ENCODE peak calls at places on chromosomes 12 and 14, in four cellular contexts. I is K562, G is H1, Z is GM12878. L is an unnamed sample.
A peak's percentile ranks its signal among the peaks of the same experiment; 100 is the strongest.

GRCh38 chr12:117854339-117855012 is 114.3 kb downstream of the KSR2 start:
- DNase-seq in I (peak; percentile 79), G (peak; percentile 91), Z (no peak), L (peak; percentile 75)

GRCh38 chr14:88009486-88009885 is 4.6 kb downstream of the GPR65 start:
- DNase-seq in I (no peak), G (no peak), Z (no peak), L (no peak)

GRCh38 chr12:77584860-77585259 is 245.8 kb upstream of the NAV3 start:
- DNase-seq in I (no peak), G (no peak), Z (no peak), L (no peak)

GRCh38 chr14:33642641-33643342 is 308.1 kb downstream of the EGLN3 start:
- DNase-seq in I (no peak), G (no peak), Z (no peak), L (no peak)

GRCh38 chr14:92877757-92878431 is 45.1 kb upstream of the CHGA start:
- DNase-seq in I (no peak), G (peak; percentile 58), Z (no peak), L (no peak)

GRCh38 chr12:19829100-19829853 is 390.0 kb downstream of the AEBP2 start:
- DNase-seq in I (no peak), G (no peak), Z (no peak), L (no peak)

GRCh38 chr14:55417955-55418354 is 6.3 kb upstream of the ATG14 start:
- DNase-seq in I (no peak), G (no peak), Z (no peak), L (peak; percentile 29)

GRCh38 chr12:100200450-100201181 is at the start of gene ACTR6:
- DNase-seq in I (peak; percentile 88), G (peak; percentile 94), Z (peak; percentile 91), L (peak; percentile 90)

GRCh38 chr14:93317836-93318807 is 14.7 kb downstream of the BTBD7 start:
- DNase-seq in I (no peak), G (no peak), Z (no peak), L (no peak)

GRCh38 chr14:64725360-64725815 is 21.2 kb downstream of the PLEKHG3 start:
- DNase-seq in I (no peak), G (no peak), Z (no peak), L (no peak)

GRCh38 chr12:92424338-92424737 is 278.5 kb upstream of the PLEKHG7 start:
- DNase-seq in I (no peak), G (no peak), Z (no peak), L (no peak)

GRCh38 chr12:15393037-15393436 is 70.7 kb downstream of the PTPRO start:
- DNase-seq in I (no peak), G (no peak), Z (no peak), L (no peak)

GRCh38 chr12:59624732-59625455 is 29.1 kb downstream of the SLC16A7 start:
- DNase-seq in I (no peak), G (no peak), Z (no peak), L (no peak)

GRCh38 chr12:77746108-77746507 is 84.6 kb upstream of the NAV3 start:
- DNase-seq in I (no peak), G (no peak), Z (peak; percentile 83), L (no peak)

GRCh38 chr12:82931349-82932116 is 244.8 kb downstream of the TMTC2 start:
- DNase-seq in I (no peak), G (no peak), Z (no peak), L (no peak)

GRCh38 chr12:109092484-109093021 is 719 bp downstream of the ALKBH2 start:
- DNase-seq in I (no peak), G (no peak), Z (no peak), L (peak; percentile 22)

GRCh38 chr14:94081386-94081820 is 293 bp downstream of the IFI27L1 start:
- DNase-seq in I (no peak), G (no peak), Z (no peak), L (no peak)

GRCh38 chr12:108565976-108566375 is 3.6 kb downstream of the ISCU start:
- DNase-seq in I (no peak), G (no peak), Z (peak; percentile 87), L (peak; percentile 63)

DNA sequence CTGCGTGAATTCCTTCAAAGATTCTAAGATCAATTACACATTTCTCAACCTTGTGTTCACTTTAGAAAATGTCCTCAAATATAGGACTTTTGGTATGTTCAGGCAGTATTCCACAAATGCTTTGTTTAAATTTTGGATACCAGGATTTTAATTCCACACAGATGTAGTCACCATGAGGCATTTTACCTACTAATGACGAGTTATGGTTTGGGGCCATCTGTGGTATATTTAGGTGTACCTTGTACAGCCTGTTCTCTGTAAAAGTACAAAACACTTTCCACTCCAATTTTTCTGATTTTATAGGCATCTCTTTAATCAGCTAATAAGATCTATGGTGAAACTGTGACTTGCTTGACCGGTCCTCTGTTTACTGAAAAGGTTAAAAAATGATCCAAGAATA is 275.7 kb upstream of the PRICKLE1 start:
- DNase-seq in I (no peak), G (no peak), Z (no peak), L (no peak)
- TF ChIP-seq POLR2AphosphoS5 in I (no peak), G (no peak), Z (no peak), L (no peak)

GRCh38 chr12:2417761-2418160 is 365.0 kb downstream of the CACNA1C start:
- DNase-seq in I (no peak), G (no peak), Z (no peak), L (no peak)
- TF ChIP-seq NRF1 in I (no peak), G (no peak), Z (no peak), L (no peak)

GRCh38 chr14:72644758-72645489 is 249.0 kb downstream of the DPF3 start:
- DNase-seq in I (no peak), G (no peak), Z (no peak), L (no peak)
- TF ChIP-seq POLR2AphosphoS5 in I (no peak), G (no peak), Z (no peak), L (no peak)

GRCh38 chr12:101277443-101277842 is 2.5 kb upstream of the UTP20 start:
- DNase-seq in I (no peak), G (no peak), Z (no peak), L (no peak)
- TF ChIP-seq NRF1 in I (no peak), G (no peak), Z (no peak), L (no peak)

GRCh38 chr12:94101902-94102660 is 46.3 kb upstream of the PLXNC1 start:
- DNase-seq in I (peak; percentile 72), G (peak; percentile 89), Z (peak; percentile 56), L (peak; percentile 80)

GRCh38 chr12:94100254-94100653 is 48.1 kb upstream of the PLXNC1 start:
- DNase-seq in I (peak; percentile 15), G (no peak), Z (no peak), L (no peak)

GRCh38 chr12:94103986-94104385 is 44.4 kb upstream of the PLXNC1 start:
- DNase-seq in I (no peak), G (no peak), Z (no peak), L (no peak)

GRCh38 chr12:94099191-94099983 is 49.0 kb upstream of the PLXNC1 start:
- DNase-seq in I (peak; percentile 18), G (no peak), Z (no peak), L (peak; percentile 23)

GRCh38 chr12:94100990-94101901 is 47.1 kb upstream of the PLXNC1 start:
- DNase-seq in I (peak; percentile 84), G (peak; percentile 91), Z (no peak), L (peak; percentile 88)
- TF ChIP-seq POLR2AphosphoS5 in I (no peak), G (no peak), Z (no peak), L (no peak)

DNA sequence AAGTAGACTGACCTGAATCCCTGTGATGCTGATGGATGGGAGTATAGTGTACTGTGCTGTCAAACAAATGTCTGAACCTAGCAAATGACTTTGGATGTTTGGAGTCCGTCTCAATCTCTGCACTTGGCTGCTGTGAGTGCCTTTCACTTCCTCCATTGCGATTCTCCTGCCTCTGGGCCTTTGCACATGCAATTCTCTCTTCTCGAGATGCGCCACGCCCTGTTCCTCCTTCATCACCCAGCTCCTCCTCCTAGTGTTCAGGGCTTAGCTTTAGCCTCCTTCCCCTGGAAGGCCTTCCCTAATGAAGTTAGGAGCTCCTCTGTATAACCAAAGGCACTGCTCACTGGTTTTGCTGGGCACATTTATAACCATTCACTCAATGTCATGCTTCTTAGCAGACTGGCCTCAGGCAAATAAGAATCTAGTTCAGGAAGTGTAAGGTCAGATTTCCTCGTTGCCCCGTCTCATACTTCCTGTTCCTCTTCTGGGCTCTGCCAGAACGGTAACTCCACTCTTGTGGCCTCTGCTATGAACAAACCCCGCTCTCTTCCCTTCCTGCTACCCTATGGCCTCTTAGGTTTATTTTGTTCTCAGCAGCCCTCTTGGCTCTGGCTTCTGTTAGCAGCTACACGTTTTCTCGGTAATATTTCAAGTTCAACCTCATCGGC is 171.4 kb downstream of the CRADD start:
- DNase-seq in I (no peak), G (no peak), Z (no peak), L (no peak)
- TF ChIP-seq NRF1 in I (no peak), G (no peak), Z (no peak), L (no peak)

GRCh38 chr14:61478971-61479473 is 157.6 kb downstream of the PRKCH start:
- DNase-seq in I (no peak), G (no peak), Z (no peak), L (no peak)

GRCh38 chr14:61476105-61476736 is 154.8 kb downstream of the PRKCH start:
- DNase-seq in I (no peak), G (no peak), Z (no peak), L (no peak)

GRCh38 chr14:61479746-61480502 is 158.5 kb downstream of the PRKCH start:
- DNase-seq in I (no peak), G (no peak), Z (no peak), L (no peak)

GRCh38 chr14:61476737-61477410 is 155.5 kb downstream of the PRKCH start:
- DNase-seq in I (no peak), G (no peak), Z (no peak), L (peak; percentile 36)

DNA sequence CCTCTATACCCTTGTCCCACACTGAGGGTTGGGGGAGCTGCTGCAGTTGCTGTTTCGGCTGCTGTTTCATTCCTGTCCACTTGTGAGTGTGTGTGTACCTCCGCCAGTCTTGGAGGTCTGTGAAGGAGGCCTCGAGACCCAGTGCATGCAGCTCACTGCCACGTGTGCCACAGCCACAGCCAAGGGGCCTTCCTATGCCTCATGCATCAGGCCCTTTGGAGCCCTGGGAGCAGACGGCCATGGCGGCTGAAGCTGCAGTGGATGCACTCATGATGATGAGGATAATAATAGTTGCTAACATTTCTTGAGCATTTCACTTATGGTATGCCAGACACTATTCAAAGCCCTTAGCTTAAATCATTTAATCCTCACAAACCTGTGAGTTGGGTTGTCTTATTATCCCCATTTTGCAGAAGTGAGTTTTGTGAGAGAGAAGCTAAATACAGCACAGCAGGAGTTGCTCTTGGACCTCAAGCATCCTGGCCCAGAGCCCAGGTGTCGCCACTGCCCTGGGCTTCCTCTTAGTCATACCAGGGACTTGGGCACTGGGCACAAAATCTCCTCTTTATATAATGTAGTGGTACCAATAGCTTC is 156.6 kb downstream of the PRKCH start:
- DNase-seq in I (no peak), G (no peak), Z (no peak), L (no peak)
- TF ChIP-seq POLR2AphosphoS5 in I (no peak), G (no peak), Z (no peak), L (no peak)

DNA sequence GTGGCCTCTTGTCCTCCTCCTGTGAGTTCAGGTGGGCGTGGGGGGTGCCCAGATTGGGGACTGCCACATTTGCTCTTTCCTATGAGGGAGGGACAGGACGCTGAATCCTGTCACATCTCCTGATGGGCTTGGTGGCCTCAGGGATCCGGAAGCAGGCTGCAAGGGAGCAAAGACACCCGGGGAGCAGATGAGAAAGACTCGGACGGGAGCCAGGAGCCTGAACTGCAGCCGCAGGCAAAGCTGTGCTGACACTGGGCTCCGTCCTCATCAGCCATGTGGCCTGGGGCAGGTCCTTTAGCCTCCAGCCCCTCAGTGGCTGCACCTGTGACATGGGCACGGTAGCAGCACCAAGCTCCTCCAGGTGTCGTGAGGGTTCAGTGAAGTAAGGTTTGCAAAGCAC is 40.8 kb upstream of the RFLNA start:
- DNase-seq in I (no peak), G (no peak), Z (no peak), L (no peak)
- TF ChIP-seq NRF1 in I (no peak), G (no peak), Z (no peak), L (no peak)

L was measured in SK-N-SH.